ENCODE peak calls at places on chromosomes 6 and 20, in seven cellular contexts. G, I, P, N, H, W and T are unnamed samples.

GRCh38 chr6:144150673-144151009 is 324 bp downstream of the STX11 start:
- DNase-seq in G (peak), I (peak), P (peak), N (peak), H (peak), W (peak), T (peak)

GRCh38 chr20:52923123-52923543 is 49.0 kb upstream of the TSHZ2 start:
- DNase-seq in G (peak), I (peak), P (peak), N (peak), H (peak), W (peak), T (no peak)

GRCh38 chr6:63689421-63689820 is 53.8 kb downstream of the PHF3 start:
- DNase-seq in G (no peak), I (no peak), P (peak), N (no peak), H (no peak), W (no peak), T (no peak)

GRCh38 chr6:82364087-82365010 is 732 bp downstream of the TPBG start:
- DNase-seq in G (peak), I (peak), P (peak), N (no peak), H (peak), W (peak), T (peak)

GRCh38 chr6:133768656-133769295 is 120.1 kb upstream of the TCF21 start:
- DNase-seq in G (peak), I (no peak), P (peak), N (no peak), H (no peak), W (no peak), T (no peak)

GRCh38 chr6:167893416-167893815 is 66.7 kb downstream of the AFDN start:
- DNase-seq in G (peak), I (no peak), P (peak), N (peak), H (no peak), W (peak), T (peak)

GRCh38 chr6:35725721-35726438 is 11.0 kb upstream of the ARMC12 start:
- DNase-seq in G (no peak), I (no peak), P (peak), N (no peak), H (peak), W (no peak), T (no peak)

GRCh38 chr20:9510926-9511325 is 3.5 kb upstream of the LAMP5 start:
- DNase-seq in G (no peak), I (no peak), P (no peak), N (no peak), H (no peak), W (no peak), T (no peak)

GRCh38 chr6:21831531-21832291 is 238.2 kb downstream of the SOX4 start:
- DNase-seq in G (no peak), I (no peak), P (peak), N (no peak), H (no peak), W (peak), T (no peak)

GRCh38 chr6:99241905-99242534 is 107.5 kb downstream of the FAXC start:
- DNase-seq in G (peak), I (peak), P (peak), N (no peak), H (peak), W (peak), T (peak)

GRCh38 chr20:34925341-34925740 is 30.3 kb downstream of the GSS start:
- DNase-seq in G (no peak), I (no peak), P (no peak), N (no peak), H (no peak), W (no peak), T (no peak)
- H2BK5ac ChIP-seq in G (no peak), I (no peak), P (no peak), N (no peak), H (no peak), W (no peak), T (no peak)

GRCh38 chr6:115891704-115892225 is 168.9 kb downstream of the FRK start:
- DNase-seq in G (no peak), I (no peak), P (no peak), N (no peak), H (peak), W (no peak), T (no peak)
- H2BK5ac ChIP-seq in G (no peak), I (no peak), P (no peak), N (no peak), H (no peak), W (no peak), T (no peak)

GRCh38 chr20:36071848-36072247 is 82.7 kb upstream of the EPB41L1 start:
- DNase-seq in G (no peak), I (no peak), P (no peak), N (no peak), H (no peak), W (no peak), T (no peak)
- H2BK5ac ChIP-seq in G (no peak), I (no peak), P (no peak), N (no peak), H (no peak), W (no peak), T (no peak)

GRCh38 chr6:106801256-106801655 is 171.9 kb downstream of the QRSL1 start:
- DNase-seq in G (no peak), I (no peak), P (no peak), N (no peak), H (no peak), W (no peak), T (no peak)
- H2BK5ac ChIP-seq in G (no peak), I (no peak), P (no peak), N (peak), H (no peak), W (no peak), T (no peak)